ENCODE peak calls at places on chromosomes 13 and 19, in nine cellular contexts. One of them, this sample, is unnamed.

GRCh38 chr19:2591537-2592291 is 110.8 kb downstream of the GNG7 start:
- DNase-seq in AG09319: no peak
- DNase-seq in endodermal cell: no peak
- DNase-seq in T-helper 2 cell: no peak
- DNase-seq in NCI-H510A treated with DMSO at 0.1 percent for 48 hours: no peak
- DNase-seq in CD8-positive, alpha-beta T cell: no peak
- DNase-seq in CD4-positive, alpha-beta T cell: no peak
- DNase-seq in NCI-H1417: no peak
- DNase-seq in neural crest cell: no peak
- DNase-seq in this sample: no peak

GRCh38 chr13:49569993-49570689 is 15.2 kb downstream of the RCBTB1 start:
- DNase-seq in NCI-H510A treated with DMSO at 0.1 percent for 48 hours: no peak
- DNase-seq in NCI-H1417: no peak
- DNase-seq in CD4-positive, alpha-beta T cell: no peak
- DNase-seq in neural crest cell: no peak
- DNase-seq in CD8-positive, alpha-beta T cell: no peak
- DNase-seq in AG09319: no peak
- DNase-seq in T-helper 2 cell: no peak
- DNase-seq in endodermal cell: no peak
- DNase-seq in this sample: no peak

GRCh38 chr19:861756-862528 is 2.5 kb downstream of the CFD start:
- DNase-seq in NCI-H1417: peak; percentile 66
- DNase-seq in CD8-positive, alpha-beta T cell: peak; percentile 66
- DNase-seq in T-helper 2 cell: peak; percentile 48
- DNase-seq in neural crest cell: peak; percentile 44
- DNase-seq in endodermal cell: peak; percentile 97
- DNase-seq in AG09319: no peak
- DNase-seq in NCI-H510A treated with DMSO at 0.1 percent for 48 hours: no peak
- DNase-seq in CD4-positive, alpha-beta T cell: peak; percentile 71
- DNase-seq in this sample: peak; percentile 82

GRCh38 chr19:41926028-41926860 is 2.0 kb downstream of the ERFL start:
- DNase-seq in T-helper 2 cell: no peak
- DNase-seq in endodermal cell: no peak
- DNase-seq in NCI-H510A treated with DMSO at 0.1 percent for 48 hours: peak; percentile 67
- DNase-seq in CD8-positive, alpha-beta T cell: peak; percentile 19
- DNase-seq in CD4-positive, alpha-beta T cell: no peak
- DNase-seq in NCI-H1417: no peak
- DNase-seq in neural crest cell: no peak
- DNase-seq in AG09319: no peak
- DNase-seq in this sample: no peak

GRCh38 chr13:78603240-78603947 is at the start of gene POU4F1:
- DNase-seq in AG09319: no peak
- DNase-seq in CD8-positive, alpha-beta T cell: peak; percentile 72
- DNase-seq in NCI-H510A treated with DMSO at 0.1 percent for 48 hours: peak; percentile 33
- DNase-seq in CD4-positive, alpha-beta T cell: peak; percentile 56
- DNase-seq in NCI-H1417: peak; percentile 97
- DNase-seq in neural crest cell: no peak
- DNase-seq in T-helper 2 cell: peak; percentile 44
- DNase-seq in endodermal cell: peak; percentile 95
- DNase-seq in this sample: peak; percentile 65

GRCh38 chr19:41426952-41427646 is at the start of gene B3GNT8:
- DNase-seq in CD4-positive, alpha-beta T cell: peak; percentile 46
- DNase-seq in CD8-positive, alpha-beta T cell: peak; percentile 40
- DNase-seq in T-helper 2 cell: no peak
- DNase-seq in NCI-H510A treated with DMSO at 0.1 percent for 48 hours: peak; percentile 86
- DNase-seq in endodermal cell: peak; percentile 96
- DNase-seq in NCI-H1417: peak; percentile 72
- DNase-seq in neural crest cell: peak; percentile 44
- DNase-seq in AG09319: peak; percentile 25
- DNase-seq in this sample: peak; percentile 52

GRCh38 chr19:17294051-17294891 is 9.0 kb downstream of the ABHD8 start:
- DNase-seq in NCI-H510A treated with DMSO at 0.1 percent for 48 hours: no peak
- DNase-seq in NCI-H1417: no peak
- DNase-seq in T-helper 2 cell: peak; percentile 28
- DNase-seq in CD8-positive, alpha-beta T cell: peak; percentile 34
- DNase-seq in CD4-positive, alpha-beta T cell: peak; percentile 50
- DNase-seq in AG09319: no peak
- DNase-seq in neural crest cell: peak; percentile 37
- DNase-seq in endodermal cell: peak; percentile 96
- DNase-seq in this sample: peak; percentile 65

GRCh38 chr19:23328211-23328610 is 67.1 kb downstream of the ZNF91 start:
- DNase-seq in endodermal cell: no peak
- DNase-seq in T-helper 2 cell: no peak
- DNase-seq in neural crest cell: no peak
- DNase-seq in AG09319: no peak
- DNase-seq in CD4-positive, alpha-beta T cell: no peak
- DNase-seq in NCI-H1417: no peak
- DNase-seq in CD8-positive, alpha-beta T cell: no peak
- DNase-seq in NCI-H510A treated with DMSO at 0.1 percent for 48 hours: no peak
- DNase-seq in this sample: no peak

GRCh38 chr13:41060723-41061074 is 610 bp upstream of the WBP4 start:
- DNase-seq in NCI-H510A treated with DMSO at 0.1 percent for 48 hours: no peak
- DNase-seq in endodermal cell: peak; percentile 91
- DNase-seq in CD4-positive, alpha-beta T cell: peak; percentile 82
- DNase-seq in neural crest cell: peak; percentile 78
- DNase-seq in CD8-positive, alpha-beta T cell: peak; percentile 91
- DNase-seq in AG09319: no peak
- DNase-seq in NCI-H1417: peak; percentile 87
- DNase-seq in T-helper 2 cell: peak; percentile 83
- DNase-seq in this sample: peak; percentile 46

GRCh38 chr19:31423896-31424295 is 74.7 kb upstream of the TSHZ3 start:
- DNase-seq in CD4-positive, alpha-beta T cell: no peak
- DNase-seq in NCI-H1417: no peak
- DNase-seq in T-helper 2 cell: no peak
- DNase-seq in endodermal cell: no peak
- DNase-seq in neural crest cell: no peak
- DNase-seq in CD8-positive, alpha-beta T cell: no peak
- DNase-seq in AG09319: no peak
- DNase-seq in NCI-H510A treated with DMSO at 0.1 percent for 48 hours: no peak
- DNase-seq in this sample: no peak

GRCh38 chr19:49327878-49328544 is 3.0 kb upstream of the SLC6A16 start:
- DNase-seq in CD8-positive, alpha-beta T cell: peak; percentile 36
- DNase-seq in NCI-H1417: no peak
- DNase-seq in AG09319: no peak
- DNase-seq in T-helper 2 cell: peak; percentile 22
- DNase-seq in neural crest cell: no peak
- DNase-seq in CD4-positive, alpha-beta T cell: no peak
- DNase-seq in NCI-H510A treated with DMSO at 0.1 percent for 48 hours: no peak
- DNase-seq in endodermal cell: peak; percentile 73
- DNase-seq in this sample: no peak

GRCh38 chr19:23345838-23346237 is 49.4 kb downstream of the ZNF91 start:
- DNase-seq in NCI-H510A treated with DMSO at 0.1 percent for 48 hours: no peak
- DNase-seq in endodermal cell: peak; percentile 61
- DNase-seq in CD8-positive, alpha-beta T cell: no peak
- DNase-seq in T-helper 2 cell: no peak
- DNase-seq in NCI-H1417: no peak
- DNase-seq in neural crest cell: no peak
- DNase-seq in CD4-positive, alpha-beta T cell: no peak
- DNase-seq in AG09319: no peak
- DNase-seq in this sample: no peak

GRCh38 chr13:77896536-77896935 is 22.1 kb downstream of the EDNRB start:
- DNase-seq in NCI-H510A treated with DMSO at 0.1 percent for 48 hours: no peak
- DNase-seq in neural crest cell: no peak
- DNase-seq in endodermal cell: no peak
- DNase-seq in CD4-positive, alpha-beta T cell: no peak
- DNase-seq in T-helper 2 cell: no peak
- DNase-seq in CD8-positive, alpha-beta T cell: no peak
- DNase-seq in NCI-H1417: no peak
- DNase-seq in AG09319: no peak
- DNase-seq in this sample: no peak

GRCh38 chr19:16594681-16595091 is 22.5 kb upstream of the SLC35E1 start:
- DNase-seq in CD8-positive, alpha-beta T cell: peak; percentile 70
- DNase-seq in T-helper 2 cell: no peak
- DNase-seq in AG09319: no peak
- DNase-seq in NCI-H510A treated with DMSO at 0.1 percent for 48 hours: no peak
- DNase-seq in endodermal cell: no peak
- DNase-seq in NCI-H1417: no peak
- DNase-seq in neural crest cell: no peak
- DNase-seq in CD4-positive, alpha-beta T cell: no peak
- DNase-seq in this sample: no peak

GRCh38 chr13:47109028-47109427 is 212.2 kb upstream of the HTR2A start:
- DNase-seq in T-helper 2 cell: no peak
- DNase-seq in neural crest cell: no peak
- DNase-seq in NCI-H510A treated with DMSO at 0.1 percent for 48 hours: no peak
- DNase-seq in NCI-H1417: no peak
- DNase-seq in endodermal cell: no peak
- DNase-seq in CD8-positive, alpha-beta T cell: no peak
- DNase-seq in AG09319: no peak
- DNase-seq in CD4-positive, alpha-beta T cell: no peak
- DNase-seq in this sample: no peak

GRCh38 chr19:3033595-3034193 is 4.6 kb upstream of the TLE2 start:
- DNase-seq in NCI-H1417: no peak
- DNase-seq in AG09319: no peak
- DNase-seq in T-helper 2 cell: no peak
- DNase-seq in CD4-positive, alpha-beta T cell: no peak
- DNase-seq in CD8-positive, alpha-beta T cell: no peak
- DNase-seq in NCI-H510A treated with DMSO at 0.1 percent for 48 hours: no peak
- DNase-seq in endodermal cell: no peak
- DNase-seq in neural crest cell: no peak
- DNase-seq in this sample: no peak

GRCh38 chr19:21698215-21698614 is 69.2 kb downstream of the ZNF100 start:
- DNase-seq in NCI-H510A treated with DMSO at 0.1 percent for 48 hours: peak; percentile 1
- DNase-seq in CD4-positive, alpha-beta T cell: no peak
- DNase-seq in AG09319: no peak
- DNase-seq in CD8-positive, alpha-beta T cell: no peak
- DNase-seq in T-helper 2 cell: no peak
- DNase-seq in NCI-H1417: no peak
- DNase-seq in endodermal cell: no peak
- DNase-seq in neural crest cell: no peak
- DNase-seq in this sample: no peak

GRCh38 chr19:14375582-14376291 is 5.5 kb upstream of the ADGRE5 start:
- DNase-seq in neural crest cell: no peak
- DNase-seq in NCI-H1417: no peak
- DNase-seq in AG09319: no peak
- DNase-seq in NCI-H510A treated with DMSO at 0.1 percent for 48 hours: no peak
- DNase-seq in CD8-positive, alpha-beta T cell: no peak
- DNase-seq in CD4-positive, alpha-beta T cell: no peak
- DNase-seq in T-helper 2 cell: no peak
- DNase-seq in endodermal cell: no peak
- DNase-seq in this sample: no peak

GRCh38 chr19:47438793-47439220 is 19.5 kb upstream of the MEIS3 start:
- DNase-seq in endodermal cell: peak; percentile 82
- DNase-seq in NCI-H510A treated with DMSO at 0.1 percent for 48 hours: no peak
- DNase-seq in neural crest cell: no peak
- DNase-seq in AG09319: no peak
- DNase-seq in CD8-positive, alpha-beta T cell: no peak
- DNase-seq in T-helper 2 cell: no peak
- DNase-seq in CD4-positive, alpha-beta T cell: no peak
- DNase-seq in NCI-H1417: no peak
- DNase-seq in this sample: no peak

GRCh38 chr19:45558399-45558878 is 26.2 kb downstream of the OPA3 start:
- DNase-seq in AG09319: no peak
- DNase-seq in neural crest cell: peak; percentile 47
- DNase-seq in endodermal cell: peak; percentile 88
- DNase-seq in CD4-positive, alpha-beta T cell: peak; percentile 60
- DNase-seq in NCI-H510A treated with DMSO at 0.1 percent for 48 hours: peak; percentile 60
- DNase-seq in CD8-positive, alpha-beta T cell: peak; percentile 78
- DNase-seq in T-helper 2 cell: peak; percentile 35
- DNase-seq in NCI-H1417: no peak
- DNase-seq in this sample: peak; percentile 44

GRCh38 chr19:3210347-3211017 is 14.0 kb upstream of the CELF5 start:
- DNase-seq in CD4-positive, alpha-beta T cell: peak; percentile 77
- DNase-seq in endodermal cell: peak; percentile 92
- DNase-seq in AG09319: no peak
- DNase-seq in CD8-positive, alpha-beta T cell: peak; percentile 67
- DNase-seq in NCI-H510A treated with DMSO at 0.1 percent for 48 hours: no peak
- DNase-seq in T-helper 2 cell: peak; percentile 71
- DNase-seq in neural crest cell: peak; percentile 68
- DNase-seq in NCI-H1417: no peak
- DNase-seq in this sample: peak; percentile 90

GRCh38 chr19:49554701-49555181 is 25.6 kb downstream of the NOSIP start:
- DNase-seq in neural crest cell: no peak
- DNase-seq in endodermal cell: no peak
- DNase-seq in CD8-positive, alpha-beta T cell: peak; percentile 40
- DNase-seq in NCI-H1417: no peak
- DNase-seq in NCI-H510A treated with DMSO at 0.1 percent for 48 hours: no peak
- DNase-seq in AG09319: no peak
- DNase-seq in T-helper 2 cell: no peak
- DNase-seq in CD4-positive, alpha-beta T cell: peak; percentile 51
- DNase-seq in this sample: no peak

GRCh38 chr13:78241278-78241919 is 322.8 kb upstream of the EDNRB start:
- DNase-seq in T-helper 2 cell: no peak
- DNase-seq in CD4-positive, alpha-beta T cell: no peak
- DNase-seq in AG09319: no peak
- DNase-seq in NCI-H510A treated with DMSO at 0.1 percent for 48 hours: peak; percentile 9
- DNase-seq in CD8-positive, alpha-beta T cell: no peak
- DNase-seq in NCI-H1417: peak; percentile 42
- DNase-seq in neural crest cell: peak; percentile 62
- DNase-seq in endodermal cell: peak; percentile 85
- DNase-seq in this sample: no peak

GRCh38 chr13:57123660-57124059 is 17.1 kb upstream of the PRR20A start:
- DNase-seq in NCI-H510A treated with DMSO at 0.1 percent for 48 hours: no peak
- DNase-seq in T-helper 2 cell: no peak
- DNase-seq in CD8-positive, alpha-beta T cell: no peak
- DNase-seq in NCI-H1417: no peak
- DNase-seq in endodermal cell: no peak
- DNase-seq in CD4-positive, alpha-beta T cell: no peak
- DNase-seq in neural crest cell: no peak
- DNase-seq in AG09319: no peak
- DNase-seq in this sample: no peak

GRCh38 chr13:23500858-23501257 is 67.4 kb upstream of the SACS start:
- DNase-seq in neural crest cell: no peak
- DNase-seq in NCI-H1417: no peak
- DNase-seq in CD8-positive, alpha-beta T cell: no peak
- DNase-seq in NCI-H510A treated with DMSO at 0.1 percent for 48 hours: no peak
- DNase-seq in endodermal cell: no peak
- DNase-seq in AG09319: peak; percentile 76
- DNase-seq in CD4-positive, alpha-beta T cell: no peak
- DNase-seq in T-helper 2 cell: no peak
- DNase-seq in this sample: no peak

GRCh38 chr19:21626924-21627697 is 121.7 kb downstream of the ZNF429 start:
- DNase-seq in CD8-positive, alpha-beta T cell: no peak
- DNase-seq in endodermal cell: no peak
- DNase-seq in NCI-H510A treated with DMSO at 0.1 percent for 48 hours: no peak
- DNase-seq in AG09319: no peak
- DNase-seq in CD4-positive, alpha-beta T cell: no peak
- DNase-seq in NCI-H1417: no peak
- DNase-seq in neural crest cell: no peak
- DNase-seq in T-helper 2 cell: no peak
- DNase-seq in this sample: no peak

GRCh38 chr13:51034906-51035305 is 76.2 kb downstream of the C13orf42 start:
- DNase-seq in AG09319: no peak
- DNase-seq in NCI-H510A treated with DMSO at 0.1 percent for 48 hours: peak; percentile 66
- DNase-seq in neural crest cell: no peak
- DNase-seq in NCI-H1417: peak; percentile 75
- DNase-seq in CD8-positive, alpha-beta T cell: no peak
- DNase-seq in endodermal cell: peak; percentile 13
- DNase-seq in T-helper 2 cell: no peak
- DNase-seq in CD4-positive, alpha-beta T cell: no peak
- DNase-seq in this sample: no peak

GRCh38 chr19:39212377-39212742 is 8.3 kb upstream of the SYCN start:
- DNase-seq in NCI-H510A treated with DMSO at 0.1 percent for 48 hours: no peak
- DNase-seq in neural crest cell: peak; percentile 18
- DNase-seq in T-helper 2 cell: peak; percentile 37
- DNase-seq in AG09319: no peak
- DNase-seq in NCI-H1417: no peak
- DNase-seq in CD8-positive, alpha-beta T cell: peak; percentile 54
- DNase-seq in CD4-positive, alpha-beta T cell: peak; percentile 66
- DNase-seq in endodermal cell: peak; percentile 86
- DNase-seq in this sample: no peak

GRCh38 chr13:37090912-37091311 is 14.6 kb downstream of the CSNK1A1L start:
- DNase-seq in CD8-positive, alpha-beta T cell: no peak
- DNase-seq in endodermal cell: no peak
- DNase-seq in AG09319: no peak
- DNase-seq in T-helper 2 cell: no peak
- DNase-seq in neural crest cell: no peak
- DNase-seq in CD4-positive, alpha-beta T cell: no peak
- DNase-seq in NCI-H1417: no peak
- DNase-seq in NCI-H510A treated with DMSO at 0.1 percent for 48 hours: no peak
- DNase-seq in this sample: no peak

GRCh38 chr19:3768015-3768747 is 3.8 kb downstream of the RAX2 start:
- DNase-seq in endodermal cell: peak; percentile 42
- DNase-seq in neural crest cell: no peak
- DNase-seq in NCI-H510A treated with DMSO at 0.1 percent for 48 hours: no peak
- DNase-seq in CD4-positive, alpha-beta T cell: no peak
- DNase-seq in AG09319: no peak
- DNase-seq in NCI-H1417: no peak
- DNase-seq in CD8-positive, alpha-beta T cell: no peak
- DNase-seq in T-helper 2 cell: no peak
- DNase-seq in this sample: no peak

GRCh38 chr13:47039106-47039505 is 142.3 kb upstream of the HTR2A start:
- DNase-seq in endodermal cell: no peak
- DNase-seq in neural crest cell: no peak
- DNase-seq in AG09319: peak; percentile 24
- DNase-seq in CD8-positive, alpha-beta T cell: no peak
- DNase-seq in CD4-positive, alpha-beta T cell: no peak
- DNase-seq in NCI-H510A treated with DMSO at 0.1 percent for 48 hours: no peak
- DNase-seq in T-helper 2 cell: no peak
- DNase-seq in NCI-H1417: no peak
- DNase-seq in this sample: no peak